ENCODE peak calls at places on chromosomes 11 and 22, in six cellular contexts. F, D, E, I, X and P are unnamed samples.

GRCh38 chr22:40001104-40001503 is 6.3 kb downstream of the FAM83F start:
- DNase-seq in F (no peak), I (no peak), D (no peak), X (no peak), E (no peak), P (no peak)

GRCh38 chr11:7072401-7073028 is 16.3 kb upstream of the RBMXL2 start:
- DNase-seq in E (no peak), D (no peak), I (no peak), F (no peak), X (no peak), P (no peak)

GRCh38 chr11:12284321-12285050 is 92.9 kb upstream of the PARVA start:
- DNase-seq in D (peak), E (peak), F (no peak), X (no peak), I (no peak), P (peak)

GRCh38 chr11:63867511-63867910 is 28.6 kb downstream of the MARK2 start:
- DNase-seq in X (no peak), F (no peak), I (peak), E (no peak), D (no peak), P (no peak)

GRCh38 chr22:33000342-33001280 is 57.6 kb downstream of the SYN3 start:
- DNase-seq in D (peak), E (peak), I (peak), F (peak), X (peak), P (peak)

GRCh38 chr22:22811016-22812009 is 76.3 kb upstream of the IGLL5 start:
- DNase-seq in F (no peak), E (no peak), D (no peak), I (no peak), X (no peak), P (no peak)

GRCh38 chr11:71977743-71978418 is 20.8 kb upstream of the IL18BP start:
- DNase-seq in D (peak), E (peak), F (no peak), I (peak), X (peak), P (no peak)

GRCh38 chr11:66335531-66336233 is 552 bp downstream of the RIN1 start:
- DNase-seq in F (no peak), I (no peak), D (peak), E (peak), X (no peak), P (peak)

GRCh38 chr22:49936018-49936972 is 17.9 kb downstream of the CRELD2 start:
- DNase-seq in E (peak), I (peak), F (peak), X (no peak), D (peak), P (peak)

GRCh38 chr11:96173424-96173823 is 169.6 kb downstream of the MAML2 start:
- DNase-seq in X (no peak), E (no peak), F (no peak), D (no peak), I (no peak), P (no peak)

GRCh38 chr11:29214833-29215232 is 802.0 kb downstream of the KCNA4 start:
- DNase-seq in F (no peak), E (peak), I (no peak), D (peak), X (no peak), P (no peak)

GRCh38 chr11:60825118-60825517 is 16.8 kb upstream of the CCDC86 start:
- DNase-seq in X (no peak), F (no peak), I (no peak), E (no peak), D (no peak), P (no peak)

GRCh38 chr11:61124574-61125309 is 22.5 kb downstream of the CD5 start:
- DNase-seq in E (no peak), I (no peak), X (no peak), F (no peak), D (no peak), P (no peak)

GRCh38 chr11:112128483-112129121 is 35.3 kb downstream of the IL18 start:
- DNase-seq in D (peak), X (no peak), E (peak), I (peak), F (no peak), P (no peak)

GRCh38 chr11:132941761-132942160 is 590.5 kb downstream of the OPCML start:
- DNase-seq in X (no peak), F (no peak), I (no peak), D (no peak), E (no peak), P (no peak)

GRCh38 chr11:111623527-111624030 is 21.3 kb downstream of the SIK2 start:
- DNase-seq in E (no peak), D (no peak), I (no peak), F (no peak), X (no peak), P (no peak)

GRCh38 chr11:72743321-72744221 is 8.6 kb downstream of the ARAP1 start:
- DNase-seq in X (no peak), D (no peak), E (no peak), F (no peak), I (no peak), P (no peak)

GRCh38 chr11:69390561-69390960 is 90.9 kb upstream of the LINC01488 start:
- DNase-seq in X (no peak), F (no peak), I (no peak), D (no peak), E (no peak), P (no peak)

GRCh38 chr11:119752946-119753345 is 23.9 kb upstream of the NECTIN1 start:
- DNase-seq in E (no peak), X (no peak), I (no peak), F (no peak), D (no peak), P (no peak)

GRCh38 chr11:19670030-19670761 is 42.4 kb upstream of the NAV2 start:
- DNase-seq in X (no peak), E (peak), I (no peak), F (no peak), D (peak), P (no peak)

GRCh38 chr22:49373801-49374226 is 453.9 kb downstream of the BRD1 start:
- DNase-seq in I (no peak), F (no peak), D (no peak), X (no peak), E (no peak), P (no peak)

GRCh38 chr11:34564807-34565241 is 51.2 kb upstream of the ELF5 start:
- DNase-seq in I (no peak), X (no peak), D (no peak), E (no peak), F (no peak), P (peak)

GRCh38 chr11:113397821-113398220 is 10.2 kb downstream of the ANKK1 start:
- DNase-seq in F (no peak), X (no peak), D (no peak), E (no peak), I (no peak), P (no peak)

GRCh38 chr11:121206810-121207209 is 85.8 kb upstream of the SC5D start:
- DNase-seq in F (no peak), X (no peak), D (no peak), I (no peak), E (no peak), P (no peak)

GRCh38 chr22:22893077-22893805 is 5.6 kb downstream of the IGLL5 start:
- DNase-seq in D (no peak), E (no peak), F (no peak), X (no peak), I (no peak), P (no peak)

GRCh38 chr22:29780781-29781676 is 13.9 kb downstream of the UQCR10 start:
- DNase-seq in E (peak), D (peak), I (no peak), F (no peak), X (no peak), P (no peak)

GRCh38 chr11:128585498-128586238 is 1.7 kb downstream of the ETS1 start:
- DNase-seq in E (no peak), D (no peak), F (no peak), I (no peak), X (no peak), P (peak)

GRCh38 chr22:47176573-47177333 is 414.3 kb downstream of the TBC1D22A start:
- DNase-seq in E (no peak), X (no peak), F (no peak), I (no peak), D (no peak), P (peak)

GRCh38 chr22:37561209-37562048 is 1.1 kb downstream of the CDC42EP1 start:
- DNase-seq in F (peak), I (peak), X (peak), E (peak), D (peak), P (peak)

GRCh38 chr11:33065445-33066178 is 26.2 kb downstream of the TCP11L1 start:
- DNase-seq in E (peak), X (peak), F (peak), D (peak), I (peak), P (peak)

GRCh38 chr11:33063326-33063775 is 24.0 kb downstream of the TCP11L1 start:
- DNase-seq in I (no peak), F (no peak), D (peak), E (no peak), X (no peak), P (no peak)

GRCh38 chr11:33062137-33062536 is 22.8 kb downstream of the TCP11L1 start:
- DNase-seq in D (no peak), X (no peak), E (peak), F (no peak), I (no peak), P (no peak)

GRCh38 chr11:33067294-33067693 is 27.9 kb downstream of the TCP11L1 start:
- DNase-seq in D (no peak), E (no peak), I (peak), F (no peak), X (no peak), P (no peak)

DNA sequence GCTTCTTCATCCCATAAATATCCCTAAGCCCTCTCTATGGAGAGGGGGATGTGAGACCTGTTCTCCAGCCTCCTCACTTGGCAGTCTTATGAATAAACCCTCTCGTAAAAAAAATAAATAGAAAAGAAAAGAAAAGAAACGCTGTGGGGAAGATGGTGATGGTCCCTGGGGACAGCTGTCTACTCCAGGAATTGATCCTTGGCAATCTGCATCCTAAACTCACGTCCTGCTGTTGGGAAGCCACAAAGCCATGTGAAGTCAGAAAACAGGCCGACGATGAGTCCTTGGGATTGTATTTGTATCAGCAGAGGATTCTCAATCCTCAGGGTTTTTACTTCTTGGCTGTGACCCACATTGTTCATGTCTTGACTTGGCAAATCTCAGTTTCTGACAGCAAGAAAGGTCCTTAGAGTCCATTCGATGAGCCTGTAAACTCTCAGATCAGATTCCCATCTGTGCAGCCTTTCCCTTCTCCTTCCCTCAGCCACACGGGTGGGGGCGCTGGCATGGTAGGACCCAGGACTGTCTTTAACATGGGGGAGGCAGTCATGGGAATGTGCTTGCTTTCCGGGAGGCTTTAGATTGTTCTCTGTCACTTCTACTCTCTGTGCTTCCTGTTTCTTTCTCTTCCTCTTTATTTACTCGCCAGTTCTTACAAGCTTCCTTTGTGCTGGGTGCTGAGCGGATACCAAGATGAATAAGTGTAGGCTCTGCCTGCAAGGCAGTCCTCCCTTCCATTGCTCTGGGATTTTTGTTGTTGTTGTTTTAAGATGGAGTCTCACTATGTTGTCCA is 24.9 kb downstream of the TCP11L1 start:
- DNase-seq in D (no peak), E (no peak), I (no peak), F (no peak), X (no peak), P (no peak)
- H4K91ac ChIP-seq in D (no peak), E (no peak), I (no peak), F (no peak), X (no peak), P (no peak)

GRCh38 chr11:91805293-91805692 is 419.3 kb upstream of the FAT3 start:
- DNase-seq in I (no peak), E (no peak), F (no peak), D (no peak), X (no peak), P (no peak)

GRCh38 chr11:91798240-91798639 is 426.4 kb upstream of the FAT3 start:
- DNase-seq in F (no peak), E (no peak), X (no peak), I (no peak), D (no peak), P (no peak)

GRCh38 chr11:91804057-91804456 is 420.6 kb upstream of the FAT3 start:
- DNase-seq in F (peak), D (no peak), E (peak), X (no peak), I (peak), P (peak)

GRCh38 chr11:91800208-91800914 is 424.3 kb upstream of the FAT3 start:
- DNase-seq in I (peak), F (no peak), E (no peak), X (no peak), D (no peak), P (no peak)

GRCh38 chr11:91802475-91802874 is 422.1 kb upstream of the FAT3 start:
- DNase-seq in D (no peak), I (no peak), X (no peak), E (no peak), F (no peak), P (no peak)
- H2BK120ac ChIP-seq in D (no peak), I (peak), X (no peak), E (no peak), F (no peak), P (no peak)

GRCh38 chr11:92703431-92703830 is 266.0 kb upstream of the MTNR1B start:
- DNase-seq in D (peak), E (peak), F (no peak), I (no peak), X (no peak), P (no peak)
- H4K91ac ChIP-seq in D (no peak), E (no peak), F (no peak), I (no peak), X (no peak), P (no peak)

GRCh38 chr22:27220349-27220748 is 563.0 kb downstream of the MIAT start:
- DNase-seq in E (peak), D (peak), I (no peak), X (no peak), F (no peak), P (no peak)
- H2BK120ac ChIP-seq in E (peak), D (no peak), I (no peak), X (no peak), F (no peak), P (no peak)

GRCh38 chr22:38696606-38697005 is 4.1 kb downstream of the JOSD1 start:
- DNase-seq in D (peak), I (peak), X (no peak), F (no peak), E (peak), P (no peak)
- H4K91ac ChIP-seq in D (no peak), I (no peak), X (no peak), F (no peak), E (no peak), P (no peak)

GRCh38 chr22:31347251-31348008 is 1.3 kb upstream of the PATZ1 start:
- DNase-seq in F (no peak), E (peak), D (peak), X (peak), I (peak), P (peak)
- H2BK120ac ChIP-seq in F (peak), E (peak), D (peak), X (peak), I (peak), P (peak)